ENCODE peak calls at places on chromosomes 2 and 18, in four cellular contexts. One of them, this sample, is unnamed.

GRCh38 chr2:26462511-26463251 is 15.2 kb downstream of the OTOF start:
- DNase-seq in H9: peak; percentile 77
- DNase-seq in mammary epithelial cell: peak; percentile 50
- DNase-seq in PC-3: peak; percentile 51
- DNase-seq in this sample: peak; percentile 90

GRCh38 chr2:138455691-138456090 is 45.9 kb upstream of the SPOPL start:
- DNase-seq in H9: no peak
- DNase-seq in mammary epithelial cell: no peak
- DNase-seq in PC-3: no peak
- DNase-seq in this sample: no peak

GRCh38 chr18:79554321-79554720 is 125.3 kb upstream of the CTDP1 start:
- DNase-seq in H9: no peak
- DNase-seq in mammary epithelial cell: no peak
- DNase-seq in PC-3: no peak
- DNase-seq in this sample: no peak

GRCh38 chr2:25825238-25825637 is 53.0 kb downstream of the ASXL2 start:
- DNase-seq in mammary epithelial cell: peak; percentile 19
- DNase-seq in PC-3: no peak
- DNase-seq in H9: no peak
- DNase-seq in this sample: no peak

GRCh38 chr18:32772580-32773186 is at the start of gene KLHL14:
- DNase-seq in PC-3: no peak
- DNase-seq in H9: no peak
- DNase-seq in mammary epithelial cell: no peak
- DNase-seq in this sample: no peak

GRCh38 chr2:71534201-71534600 is 80.8 kb downstream of the DYSF start:
- DNase-seq in mammary epithelial cell: no peak
- DNase-seq in H9: peak; percentile 8
- DNase-seq in PC-3: no peak
- DNase-seq in this sample: no peak

GRCh38 chr2:72043985-72044384 is 103.7 kb downstream of the CYP26B1 start:
- DNase-seq in mammary epithelial cell: no peak
- DNase-seq in H9: no peak
- DNase-seq in PC-3: no peak
- DNase-seq in this sample: no peak

GRCh38 chr2:57880967-57881366 is 165.6 kb upstream of the VRK2 start:
- DNase-seq in H9: no peak
- DNase-seq in mammary epithelial cell: no peak
- DNase-seq in PC-3: peak; percentile 23
- DNase-seq in this sample: no peak

GRCh38 chr2:173090973-173091660 is 15.5 kb downstream of the MAP3K20 start:
- DNase-seq in PC-3: no peak
- DNase-seq in mammary epithelial cell: no peak
- DNase-seq in H9: peak; percentile 34
- DNase-seq in this sample: peak; percentile 25

GRCh38 chr2:64467463-64467843 is 13.5 kb downstream of the LGALSL start:
- DNase-seq in mammary epithelial cell: no peak
- DNase-seq in PC-3: no peak
- DNase-seq in H9: no peak
- DNase-seq in this sample: no peak

GRCh38 chr2:70948350-70949003 is 12.8 kb downstream of the ATP6V1B1 start:
- DNase-seq in H9: peak; percentile 83
- DNase-seq in PC-3: peak; percentile 85
- DNase-seq in mammary epithelial cell: peak; percentile 50
- DNase-seq in this sample: peak; percentile 86

GRCh38 chr2:42118759-42119569 is 50.2 kb upstream of the EML4 start:
- DNase-seq in H9: no peak
- DNase-seq in mammary epithelial cell: no peak
- DNase-seq in PC-3: no peak
- DNase-seq in this sample: no peak
- H3K4me2 ChIP-seq in H9: no peak overlapping the region
- H3K4me2 ChIP-seq in mammary epithelial cell: no peak overlapping the region
- H3K4me2 ChIP-seq in PC-3: peak overlapping the region; percentile 40
- H3K4me2 ChIP-seq in this sample: peak overlapping the region; percentile 52

DNA sequence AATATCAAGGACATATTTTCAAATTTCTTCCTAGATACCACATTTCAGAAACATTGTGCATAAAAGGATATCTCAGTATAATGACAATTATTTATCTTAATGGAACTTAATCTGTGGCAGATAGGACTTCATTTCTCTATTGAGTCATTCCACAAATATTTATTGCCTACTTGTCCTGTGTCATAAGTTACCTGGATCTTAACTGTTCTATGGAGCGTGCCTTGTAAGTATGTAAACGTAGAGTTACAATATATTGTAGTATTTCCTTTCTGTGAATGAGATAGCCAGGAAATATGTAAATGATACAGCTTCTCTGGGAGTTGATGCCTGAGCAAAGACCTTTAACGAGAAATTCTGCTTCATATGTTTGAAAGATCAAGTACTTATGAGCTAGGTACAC is 2.5 kb downstream of the AGFG1 start:
- DNase-seq in mammary epithelial cell: no peak
- DNase-seq in H9: no peak
- DNase-seq in PC-3: peak; percentile 82
- DNase-seq in this sample: no peak
- H3K79me2 ChIP-seq in mammary epithelial cell: peaks cover 75% of the 10 kb centered on the region
- H3K79me2 ChIP-seq in H9: peaks cover 45% of the 10 kb centered on the region
- H3K79me2 ChIP-seq in PC-3: peaks cover 72% of the 10 kb centered on the region
- H3K79me2 ChIP-seq in this sample: peaks cover 77% of the 10 kb centered on the region

GRCh38 chr2:207279520-207279919 is 113.8 kb upstream of the KLF7 start:
- DNase-seq in mammary epithelial cell: no peak
- DNase-seq in PC-3: no peak
- DNase-seq in H9: no peak
- DNase-seq in this sample: no peak
- H3K27me3 ChIP-seq in mammary epithelial cell: no peaks in the 10 kb centered on the region
- H3K27me3 ChIP-seq in PC-3: no peaks in the 10 kb centered on the region
- H3K27me3 ChIP-seq in H9: no peaks in the 10 kb centered on the region
- H3K27me3 ChIP-seq in this sample: no peaks in the 10 kb centered on the region

DNA sequence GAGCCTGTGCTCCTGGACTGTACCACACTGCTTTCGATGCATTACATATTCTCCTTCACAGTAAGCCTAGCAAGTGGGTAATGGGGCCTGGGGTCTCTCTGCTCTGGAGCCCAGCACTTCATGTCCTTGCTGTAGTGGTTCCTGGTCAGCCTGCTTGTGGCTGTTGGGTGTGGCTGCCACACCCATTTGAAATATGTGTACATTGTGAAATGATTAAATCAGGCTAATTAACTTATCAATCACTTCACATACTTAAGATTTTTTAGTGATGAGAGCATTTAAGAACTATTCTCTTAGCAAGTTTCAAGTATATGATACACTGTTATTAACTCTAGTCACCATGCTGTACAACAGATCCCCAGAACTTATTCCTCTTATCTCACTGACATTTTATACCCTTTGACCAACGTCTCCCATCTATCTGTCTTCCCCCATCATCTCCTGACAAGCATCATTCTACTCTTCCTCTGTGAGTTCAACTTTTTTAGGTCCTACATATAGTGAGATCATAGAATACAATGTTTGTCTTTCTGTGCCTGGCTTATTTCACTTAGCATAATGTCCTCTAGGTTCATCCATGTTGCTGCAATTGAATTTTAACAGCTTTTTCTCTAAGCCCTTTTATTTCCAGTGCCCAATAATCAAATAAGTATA is 92.1 kb downstream of the LYPD6 start:
- DNase-seq in PC-3: peak; percentile 75
- DNase-seq in H9: no peak
- DNase-seq in mammary epithelial cell: peak; percentile 32
- DNase-seq in this sample: peak; percentile 40
- H3K4me2 ChIP-seq in PC-3: peak overlapping the region; percentile 44
- H3K4me2 ChIP-seq in H9: no peak overlapping the region
- H3K4me2 ChIP-seq in mammary epithelial cell: peak overlapping the region; percentile 41
- H3K4me2 ChIP-seq in this sample: peak overlapping the region; percentile 53

GRCh38 chr2:77778917-77779316 is 256.7 kb upstream of the LRRTM4 start:
- DNase-seq in H9: no peak
- DNase-seq in PC-3: no peak
- DNase-seq in mammary epithelial cell: no peak
- DNase-seq in this sample: no peak
- H3K79me2 ChIP-seq in H9: no peaks in the 10 kb centered on the region
- H3K79me2 ChIP-seq in PC-3: no peaks in the 10 kb centered on the region
- H3K79me2 ChIP-seq in mammary epithelial cell: no peaks in the 10 kb centered on the region
- H3K79me2 ChIP-seq in this sample: no peaks in the 10 kb centered on the region

GRCh38 chr2:217220228-217221013 is 360.6 kb upstream of the TNP1 start:
- DNase-seq in H9: no peak
- DNase-seq in PC-3: no peak
- DNase-seq in mammary epithelial cell: no peak
- DNase-seq in this sample: peak; percentile 29
- H3K27me3 ChIP-seq in H9: no peaks in the 10 kb centered on the region
- H3K27me3 ChIP-seq in PC-3: no peaks in the 10 kb centered on the region
- H3K27me3 ChIP-seq in mammary epithelial cell: no peaks in the 10 kb centered on the region
- H3K27me3 ChIP-seq in this sample: no peaks in the 10 kb centered on the region

GRCh38 chr2:121362776-121363175 is 77.8 kb upstream of the TFCP2L1 start:
- DNase-seq in PC-3: no peak
- DNase-seq in H9: no peak
- DNase-seq in mammary epithelial cell: no peak
- DNase-seq in this sample: no peak

GRCh38 chr2:121366040-121366439 is 81.0 kb upstream of the TFCP2L1 start:
- DNase-seq in mammary epithelial cell: no peak
- DNase-seq in PC-3: no peak
- DNase-seq in H9: no peak
- DNase-seq in this sample: no peak

GRCh38 chr2:121362226-121362625 is 77.2 kb upstream of the TFCP2L1 start:
- DNase-seq in H9: no peak
- DNase-seq in mammary epithelial cell: no peak
- DNase-seq in PC-3: peak; percentile 10
- DNase-seq in this sample: no peak

GRCh38 chr2:121365061-121365460 is 80.1 kb upstream of the TFCP2L1 start:
- DNase-seq in PC-3: no peak
- DNase-seq in H9: no peak
- DNase-seq in mammary epithelial cell: no peak
- DNase-seq in this sample: no peak

DNA sequence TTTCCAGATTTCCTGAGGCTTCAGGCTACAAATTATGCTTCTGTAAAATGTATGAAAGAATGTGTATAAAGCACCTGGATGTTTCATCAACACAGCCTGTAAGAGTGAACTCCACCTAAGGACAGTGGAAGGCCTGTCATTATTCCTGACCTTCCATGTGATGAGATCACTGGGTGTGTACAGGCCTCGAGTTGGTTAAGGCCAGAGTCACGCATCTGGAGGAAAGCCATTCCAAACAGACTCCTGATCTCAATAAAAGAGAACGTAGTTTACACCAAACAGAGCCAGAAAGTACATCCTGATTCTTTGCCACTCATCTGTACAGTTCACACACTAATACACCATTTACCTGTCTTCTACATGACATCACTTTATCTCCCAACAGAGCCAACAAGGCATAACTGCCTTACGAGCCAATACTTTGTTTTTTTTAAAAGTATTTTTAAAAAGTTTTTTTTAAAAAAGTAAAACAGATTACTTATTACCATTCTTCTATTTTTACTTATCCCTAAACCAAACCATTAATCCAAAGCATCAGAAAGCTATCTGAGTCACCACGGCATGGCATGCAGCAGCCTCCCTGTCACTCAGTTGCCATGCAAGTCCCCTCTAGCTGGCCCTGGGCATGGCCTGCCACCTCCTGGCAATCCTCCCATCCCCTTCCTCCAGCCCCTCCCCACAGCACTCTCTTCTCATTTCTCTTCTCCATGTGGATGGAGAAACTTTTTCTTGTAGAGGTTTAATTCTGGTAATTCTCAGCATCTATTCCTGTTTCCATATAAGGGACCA is 78.8 kb upstream of the TFCP2L1 start:
- DNase-seq in PC-3: peak; percentile 94
- DNase-seq in mammary epithelial cell: peak; percentile 93
- DNase-seq in H9: no peak
- DNase-seq in this sample: peak; percentile 90
- H3K4me2 ChIP-seq in PC-3: peak overlapping the region; percentile 66
- H3K4me2 ChIP-seq in mammary epithelial cell: peak overlapping the region; percentile 12
- H3K4me2 ChIP-seq in H9: no peak overlapping the region
- H3K4me2 ChIP-seq in this sample: peak overlapping the region; percentile 58

GRCh38 chr18:55433688-55434087 is 154.3 kb downstream of the TCF4 start:
- DNase-seq in PC-3: no peak
- DNase-seq in mammary epithelial cell: no peak
- DNase-seq in H9: no peak
- DNase-seq in this sample: no peak
- H3K79me2 ChIP-seq in PC-3: no peaks in the 10 kb centered on the region
- H3K79me2 ChIP-seq in mammary epithelial cell: no peaks in the 10 kb centered on the region
- H3K79me2 ChIP-seq in H9: peaks cover 9% of the 10 kb centered on the region
- H3K79me2 ChIP-seq in this sample: peaks cover 76% of the 10 kb centered on the region

GRCh38 chr18:12258719-12259705 is 4.9 kb downstream of the CIDEA start:
- DNase-seq in mammary epithelial cell: no peak
- DNase-seq in H9: no peak
- DNase-seq in PC-3: no peak
- DNase-seq in this sample: no peak

GRCh38 chr18:12255626-12256026 is 1.5 kb downstream of the CIDEA start:
- DNase-seq in PC-3: peak; percentile 97
- DNase-seq in H9: no peak
- DNase-seq in mammary epithelial cell: peak; percentile 92
- DNase-seq in this sample: peak; percentile 54

GRCh38 chr18:12254820-12255511 is 805 bp downstream of the CIDEA start:
- DNase-seq in PC-3: no peak
- DNase-seq in mammary epithelial cell: no peak
- DNase-seq in H9: no peak
- DNase-seq in this sample: no peak

GRCh38 chr18:12256946-12257345 is 2.8 kb downstream of the CIDEA start:
- DNase-seq in mammary epithelial cell: no peak
- DNase-seq in PC-3: peak; percentile 61
- DNase-seq in H9: no peak
- DNase-seq in this sample: peak; percentile 54

GRCh38 chr18:12257996-12258718 is 4.0 kb downstream of the CIDEA start:
- DNase-seq in mammary epithelial cell: peak; percentile 81
- DNase-seq in PC-3: no peak
- DNase-seq in H9: no peak
- DNase-seq in this sample: no peak
- H3K27me3 ChIP-seq in mammary epithelial cell: no peaks in the 10 kb centered on the region
- H3K27me3 ChIP-seq in PC-3: no peaks in the 10 kb centered on the region
- H3K27me3 ChIP-seq in H9: peaks cover 28% of the 10 kb centered on the region
- H3K27me3 ChIP-seq in this sample: peaks cover 27% of the 10 kb centered on the region